ENCODE peak calls at places on chromosomes 13 and 19, in eight cellular contexts. E is tibial artery, S is right cardiac atrium, N is AG04450, B is breast epithelium, H is astrocyte, A is stomach, U is PC-3. R is an unnamed sample.

GRCh38 chr13:90721937-90722336 is 625.5 kb upstream of the MIR17HG start:
- DNase-seq in E (no peak), S (no peak), N (no peak), B (no peak), H (no peak), A (no peak), U (no peak), R (no peak)

GRCh38 chr19:4374451-4375163 is 25.7 kb downstream of the SH3GL1 start:
- DNase-seq in E (peak; percentile 96), S (peak; percentile 94), N (no peak), B (no peak), H (peak; percentile 77), A (peak; percentile 73), U (peak; percentile 90), R (peak; percentile 92)

GRCh38 chr13:107767119-107767518 is 448.2 kb downstream of the LIG4 start:
- DNase-seq in E (no peak), S (no peak), N (no peak), B (no peak), H (no peak), A (no peak), U (peak; percentile 38), R (no peak)

GRCh38 chr19:39154626-39155100 is 29.1 kb downstream of the PAK4 start:
- DNase-seq in E (no peak), S (no peak), N (no peak), B (peak; percentile 85), H (no peak), A (peak; percentile 85), U (peak; percentile 75), R (no peak)

GRCh38 chr13:62483774-62484173 is 1068.1 kb upstream of the PCDH20 start:
- DNase-seq in E (no peak), S (no peak), N (no peak), B (no peak), H (peak; percentile 7), A (no peak), U (no peak), R (no peak)

GRCh38 chr13:21996049-21996448 is 325.2 kb downstream of the FGF9 start:
- DNase-seq in E (no peak), S (no peak), N (no peak), B (no peak), H (no peak), A (no peak), U (no peak), R (no peak)

GRCh38 chr19:29845576-29846176 is 33.9 kb downstream of the CCNE1 start:
- DNase-seq in E (no peak), S (no peak), N (no peak), B (no peak), H (peak; percentile 22), A (no peak), U (no peak), R (no peak)

GRCh38 chr19:15197275-15198005 is 3.4 kb downstream of the NOTCH3 start:
- DNase-seq in E (peak; percentile 81), S (no peak), N (no peak), B (no peak), H (no peak), A (no peak), U (no peak), R (no peak)

GRCh38 chr13:38680912-38681311 is 6.0 kb upstream of the FREM2 start:
- DNase-seq in E (no peak), S (no peak), N (no peak), B (no peak), H (no peak), A (no peak), U (no peak), R (no peak)

GRCh38 chr19:44677019-44677809 is 5.9 kb downstream of the CEACAM19 start:
- DNase-seq in E (no peak), S (no peak), N (no peak), B (no peak), H (peak; percentile 73), A (no peak), U (peak; percentile 55), R (peak; percentile 74)

GRCh38 chr13:27808866-27809546 is 16.7 kb downstream of the GSX1 start:
- DNase-seq in E (no peak), S (no peak), N (no peak), B (no peak), H (no peak), A (no peak), U (peak; percentile 79), R (no peak)

GRCh38 chr19:19966862-19967261 is 66.1 kb downstream of the ZNF93 start:
- DNase-seq in E (no peak), S (no peak), N (no peak), B (no peak), H (no peak), A (no peak), U (no peak), R (no peak)

GRCh38 chr19:51830263-51830662 is 35.3 kb downstream of the FPR3 start:
- DNase-seq in E (no peak), S (no peak), N (no peak), B (no peak), H (no peak), A (no peak), U (peak; percentile 22), R (no peak)

GRCh38 chr13:105414639-105415038 is 1120.8 kb downstream of the EFNB2 start:
- DNase-seq in E (no peak), S (no peak), N (no peak), B (no peak), H (no peak), A (no peak), U (no peak), R (no peak)

GRCh38 chr19:17579523-17580244 is 24.2 kb downstream of the COLGALT1 start:
- DNase-seq in E (no peak), S (peak; percentile 70), N (no peak), B (no peak), H (no peak), A (no peak), U (peak; percentile 58), R (peak; percentile 70)

DNA sequence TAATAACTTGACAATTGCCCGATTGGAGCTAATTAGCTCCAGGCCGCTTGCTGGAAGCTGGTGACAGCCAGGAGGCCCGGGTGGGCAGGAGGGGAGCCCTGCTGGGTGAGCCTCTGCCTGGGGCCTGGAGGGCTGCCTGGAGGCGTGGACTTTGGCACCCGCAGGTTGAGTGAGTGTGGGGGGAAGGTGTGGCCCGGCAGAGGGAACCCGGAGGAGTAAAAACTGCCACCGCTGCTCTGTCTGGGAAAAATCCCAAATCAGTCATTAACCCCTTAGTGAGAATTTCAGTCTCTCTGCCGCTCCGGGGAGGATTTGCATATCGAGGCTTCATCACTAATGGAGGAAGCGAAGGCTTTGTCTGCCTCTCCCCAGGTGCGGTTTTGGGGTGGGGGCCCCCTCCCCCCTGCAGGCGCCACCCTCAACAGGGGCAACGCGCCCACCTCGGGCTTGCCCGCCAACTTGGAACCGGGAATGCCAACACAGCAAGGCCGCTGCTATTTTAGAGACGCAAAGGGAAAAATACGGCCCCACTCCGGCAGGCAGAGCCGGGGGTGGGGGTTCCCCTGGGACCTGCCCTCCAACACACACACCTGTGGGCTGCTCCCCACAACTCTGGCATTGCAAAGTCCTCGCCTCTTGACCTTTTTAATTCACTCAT is 6.2 kb downstream of the EFNA2 start:
- DNase-seq in E (no peak), S (no peak), N (no peak), B (no peak), H (no peak), A (no peak), U (no peak), R (no peak)
- H3K27me3 ChIP-seq in E (no peaks in the 10 kb centered on the region), S (no peaks in the 10 kb centered on the region), N (peaks cover 33% of the 10 kb centered on the region), B (peaks cover 96% of the 10 kb centered on the region), H (peaks cover 5% of the 10 kb centered on the region), A (peaks cover 20% of the 10 kb centered on the region), U (peaks cover 35% of the 10 kb centered on the region), R (peaks cover 64% of the 10 kb centered on the region)

DNA sequence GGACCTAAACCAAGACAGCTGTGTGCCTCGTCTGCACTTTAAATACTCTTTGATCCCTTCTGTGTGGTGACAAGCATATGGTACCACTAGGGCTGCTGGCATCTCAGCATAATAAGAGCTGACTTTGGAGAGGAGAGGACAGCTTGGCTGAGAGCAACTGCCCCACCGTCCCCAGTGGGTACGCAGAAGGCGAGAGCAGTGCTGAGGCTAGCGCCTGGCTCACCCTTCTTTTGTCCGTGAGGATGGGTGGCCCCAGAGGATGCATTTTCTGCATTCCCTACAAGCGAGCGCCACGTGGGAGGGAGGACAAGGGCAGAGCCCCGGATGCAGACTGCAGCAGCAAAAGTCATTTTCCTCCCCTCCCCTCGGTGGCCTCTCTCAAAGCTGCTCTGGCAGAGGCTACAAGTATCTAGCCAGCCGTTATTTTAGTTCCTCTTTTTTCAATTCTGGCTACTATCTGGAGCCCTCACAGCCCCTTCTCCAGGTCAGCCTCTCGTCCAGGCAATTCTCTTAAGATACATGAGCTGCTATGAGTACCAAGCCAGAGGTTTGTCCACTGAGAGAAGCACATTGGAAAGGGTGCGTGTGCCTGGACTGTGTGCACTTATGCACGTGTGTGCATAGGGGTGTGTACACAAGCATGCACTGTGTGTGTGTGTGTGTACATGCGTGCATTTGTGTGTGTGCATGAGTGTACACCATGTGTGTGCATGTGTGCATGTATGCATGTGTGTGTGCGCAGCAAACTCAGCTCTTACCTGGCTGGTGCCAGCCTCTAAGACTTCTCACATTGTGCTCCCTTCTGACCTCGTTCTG is 51.3 kb downstream of the RAB20 start:
- DNase-seq in E (peak; percentile 71), S (no peak), N (no peak), B (no peak), H (no peak), A (no peak), U (no peak), R (peak; percentile 90)
- H3K27ac ChIP-seq in E (peak overlapping the region; percentile 79), S (peak overlapping the region; percentile 87), N (no peak overlapping the region), B (no peak overlapping the region), H (no peak overlapping the region), A (no peak overlapping the region), U (no peak overlapping the region), R (no peak overlapping the region)

GRCh38 chr13:28964831-28965230 is 144.7 kb downstream of the MTUS2 start:
- DNase-seq in E (no peak), S (no peak), N (no peak), B (no peak), H (no peak), A (no peak), U (no peak), R (no peak)

DNA sequence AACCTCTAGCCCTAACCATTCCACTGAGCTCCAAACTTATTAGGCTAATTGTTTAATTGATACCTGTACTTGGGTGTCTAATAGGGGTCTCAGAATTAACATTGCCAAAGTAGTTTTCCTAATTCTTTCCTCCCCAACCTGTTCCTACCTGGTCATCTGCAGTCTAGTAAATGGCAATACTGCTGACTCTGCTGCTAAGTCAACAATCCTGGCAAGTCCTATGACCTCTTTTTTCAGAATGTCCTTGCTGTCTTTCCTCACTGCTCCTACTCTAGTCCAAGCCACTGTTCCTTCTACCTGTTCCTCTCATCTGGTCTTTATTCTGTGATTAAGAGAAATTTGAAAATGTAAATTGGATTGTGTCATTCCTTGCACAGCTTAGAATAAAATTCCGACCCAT is 143.9 kb downstream of the MTUS2 start:
- DNase-seq in E (no peak), S (no peak), N (no peak), B (no peak), H (no peak), A (no peak), U (no peak), R (no peak)
- H3K27me3 ChIP-seq in E (no peaks in the 10 kb centered on the region), S (no peaks in the 10 kb centered on the region), N (no peaks in the 10 kb centered on the region), B (no peaks in the 10 kb centered on the region), H (no peaks in the 10 kb centered on the region), A (no peaks in the 10 kb centered on the region), U (no peaks in the 10 kb centered on the region), R (no peaks in the 10 kb centered on the region)

GRCh38 chr19:7159105-7159933 is 89.8 kb downstream of the ZNF557 start:
- DNase-seq in E (peak; percentile 94), S (peak; percentile 75), N (peak; percentile 65), B (no peak), H (peak; percentile 64), A (no peak), U (no peak), R (no peak)

DNA sequence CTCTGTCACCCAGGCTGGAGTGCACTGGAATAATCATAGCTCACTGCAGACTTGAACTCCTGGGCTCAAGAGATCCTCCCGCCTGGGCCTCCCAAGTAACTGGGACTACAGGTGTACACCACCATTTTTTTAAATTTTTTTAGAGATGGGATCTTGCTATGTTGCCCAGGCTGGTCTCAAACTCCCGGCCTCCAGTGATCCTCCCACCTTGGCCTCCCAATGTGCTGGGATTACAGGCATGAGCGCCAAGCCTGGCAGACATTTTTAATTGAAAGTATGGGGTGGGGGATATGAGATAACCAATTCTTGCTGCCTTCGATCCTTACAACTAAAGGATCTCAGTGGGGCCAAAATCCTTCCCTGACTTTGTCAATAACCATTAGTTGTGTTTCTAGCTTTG is 91.8 kb downstream of the ZNF557 start:
- DNase-seq in E (peak; percentile 20), S (no peak), N (no peak), B (no peak), H (no peak), A (no peak), U (no peak), R (no peak)
- H3K27ac ChIP-seq in E (no peak overlapping the region), S (no peak overlapping the region), N (no peak overlapping the region), B (no peak overlapping the region), H (no peak overlapping the region), A (no peak overlapping the region), U (no peak overlapping the region), R (no peak overlapping the region)